ENCODE peak calls at places on chromosomes 13 and 19, in four cellular contexts. S is endothelial cell, Z is uterus, K is Panc1. Y is an unnamed sample.

GRCh38 chr13:112198611-112199010 is 131.7 kb downstream of the SOX1 start:
- DNase-seq in S (no peak), Z (no peak), K (no peak), Y (no peak)

GRCh38 chr19:10226376-10227214 is 4.5 kb downstream of the S1PR2 start:
- DNase-seq in S (no peak), Z (peak), K (no peak), Y (peak)

GRCh38 chr19:33171916-33172359 is 22.2 kb upstream of the LRP3 start:
- DNase-seq in S (no peak), Z (no peak), K (no peak), Y (no peak)

GRCh38 chr13:100423375-100423774 is 165.2 kb downstream of the GGACT start:
- DNase-seq in S (no peak), Z (no peak), K (no peak), Y (peak)

GRCh38 chr13:28401303-28402056 is 93.4 kb downstream of the FLT1 start:
- DNase-seq in S (no peak), Z (no peak), K (no peak), Y (peak)

GRCh38 chr19:29945433-29945832 is 3.4 kb downstream of the URI1 start:
- DNase-seq in S (no peak), Z (no peak), K (no peak), Y (no peak)

GRCh38 chr13:97810152-97810551 is 143.3 kb upstream of the IPO5 start:
- DNase-seq in S (no peak), Z (no peak), K (no peak), Y (peak)

GRCh38 chr19:53132231-53132991 is at the start of gene ZNF415:
- DNase-seq in S (peak), Z (peak), K (no peak), Y (peak)

GRCh38 chr13:36231236-36231635 is 16.9 kb upstream of the SOHLH2 start:
- DNase-seq in S (no peak), Z (no peak), K (no peak), Y (no peak)

GRCh38 chr13:94325660-94326059 is 153.8 kb downstream of the DCT start:
- DNase-seq in S (no peak), Z (no peak), K (no peak), Y (no peak)

GRCh38 chr19:23285948-23286347 is 35.8 kb upstream of the ZNF724 start:
- DNase-seq in S (no peak), Z (no peak), K (no peak), Y (no peak)

GRCh38 chr19:23283925-23284324 is 33.7 kb upstream of the ZNF724 start:
- DNase-seq in S (peak), Z (peak), K (no peak), Y (peak)

GRCh38 chr19:23287620-23288019 is 37.4 kb upstream of the ZNF724 start:
- DNase-seq in S (no peak), Z (no peak), K (no peak), Y (no peak)

GRCh38 chr19:23281663-23282276 is 31.6 kb upstream of the ZNF724 start:
- DNase-seq in S (no peak), Z (no peak), K (no peak), Y (no peak)

DNA sequence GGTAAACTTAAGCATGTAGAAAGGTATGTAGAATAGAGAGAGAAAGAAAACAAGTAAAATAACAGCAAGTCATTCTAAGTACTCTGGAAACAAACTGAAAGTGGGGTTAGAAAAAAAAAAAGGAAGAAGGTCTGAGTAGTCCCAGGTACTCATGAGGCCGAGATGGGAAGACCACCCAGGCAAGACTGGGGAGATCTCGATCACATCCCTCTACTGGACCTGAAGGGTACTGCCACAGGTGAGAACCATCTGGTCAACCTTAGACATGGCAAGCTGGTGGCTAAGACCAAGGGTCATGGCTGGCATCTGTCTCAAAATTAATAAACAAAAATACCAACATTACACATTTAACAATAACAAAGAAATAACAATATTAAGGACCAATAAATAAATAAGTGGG is 36.3 kb upstream of the ZNF724 start:
- DNase-seq in S (no peak), Z (no peak), K (no peak), Y (no peak)
- TF ChIP-seq CTCF in S (peak), Z (no peak), K (peak), Y (peak)

GRCh38 chr13:24625324-24625723 is 54.9 kb upstream of the ATP12A start:
- DNase-seq in S (no peak), Z (no peak), K (no peak), Y (peak)
- TF ChIP-seq CTCF in S (no peak), Z (no peak), K (no peak), Y (no peak)

GRCh38 chr13:48066310-48066989 is 28.5 kb downstream of the MED4 start:
- DNase-seq in S (no peak), Z (no peak), K (no peak), Y (peak)

GRCh38 chr13:48069573-48069972 is 25.3 kb downstream of the MED4 start:
- DNase-seq in S (no peak), Z (no peak), K (no peak), Y (no peak)

GRCh38 chr13:48068952-48069351 is 26.0 kb downstream of the MED4 start:
- DNase-seq in S (no peak), Z (no peak), K (no peak), Y (no peak)

GRCh38 chr13:48070942-48071341 is 24.0 kb downstream of the MED4 start:
- DNase-seq in S (no peak), Z (no peak), K (no peak), Y (no peak)

DNA sequence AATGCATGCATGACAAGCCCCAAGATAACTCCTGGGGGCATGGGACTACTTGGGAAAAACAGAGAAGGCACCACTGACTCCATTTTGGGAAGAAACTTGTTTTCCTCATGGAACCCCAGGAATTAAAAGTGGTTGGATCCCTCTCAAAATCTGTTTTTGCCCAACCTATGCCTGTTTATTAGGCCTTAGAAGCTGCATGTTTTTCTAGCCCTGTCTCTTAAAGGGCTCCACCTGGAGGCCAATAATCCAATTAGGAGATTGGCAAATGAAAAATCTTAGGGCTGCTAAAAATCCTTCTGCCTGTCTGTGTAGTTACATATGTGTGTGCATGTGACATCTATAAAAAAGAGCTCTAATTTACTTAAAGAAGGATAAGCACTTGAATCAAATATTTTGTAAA is 26.9 kb downstream of the MED4 start:
- DNase-seq in S (no peak), Z (no peak), K (no peak), Y (no peak)
- TF ChIP-seq CTCF in S (no peak), Z (no peak), K (no peak), Y (no peak)

DNA sequence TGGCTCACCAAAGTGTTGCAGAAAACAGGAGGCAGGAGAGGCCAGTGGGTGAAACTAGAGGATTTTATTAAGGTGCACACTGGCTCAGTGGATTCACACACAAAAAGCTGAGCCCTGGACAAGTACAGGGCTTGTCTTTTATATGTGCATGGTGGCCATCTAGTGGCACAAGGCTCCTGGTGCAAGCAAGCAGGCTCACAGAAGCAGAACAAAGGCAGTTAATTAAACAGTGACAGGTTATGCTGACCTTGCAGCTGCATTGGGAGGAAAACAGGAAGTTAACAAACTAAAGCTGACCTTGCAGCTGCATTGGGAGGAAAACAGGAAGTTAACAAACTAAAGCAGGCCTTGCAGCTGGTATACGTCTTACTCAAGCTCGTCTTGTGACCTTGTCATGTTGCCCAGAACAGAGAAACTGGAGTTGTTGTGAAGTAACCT is 65.3 kb upstream of the ZNF681 start:
- DNase-seq in S (peak), Z (no peak), K (no peak), Y (peak)
- TF ChIP-seq CTCF in S (no peak), Z (no peak), K (no peak), Y (peak)

DNA sequence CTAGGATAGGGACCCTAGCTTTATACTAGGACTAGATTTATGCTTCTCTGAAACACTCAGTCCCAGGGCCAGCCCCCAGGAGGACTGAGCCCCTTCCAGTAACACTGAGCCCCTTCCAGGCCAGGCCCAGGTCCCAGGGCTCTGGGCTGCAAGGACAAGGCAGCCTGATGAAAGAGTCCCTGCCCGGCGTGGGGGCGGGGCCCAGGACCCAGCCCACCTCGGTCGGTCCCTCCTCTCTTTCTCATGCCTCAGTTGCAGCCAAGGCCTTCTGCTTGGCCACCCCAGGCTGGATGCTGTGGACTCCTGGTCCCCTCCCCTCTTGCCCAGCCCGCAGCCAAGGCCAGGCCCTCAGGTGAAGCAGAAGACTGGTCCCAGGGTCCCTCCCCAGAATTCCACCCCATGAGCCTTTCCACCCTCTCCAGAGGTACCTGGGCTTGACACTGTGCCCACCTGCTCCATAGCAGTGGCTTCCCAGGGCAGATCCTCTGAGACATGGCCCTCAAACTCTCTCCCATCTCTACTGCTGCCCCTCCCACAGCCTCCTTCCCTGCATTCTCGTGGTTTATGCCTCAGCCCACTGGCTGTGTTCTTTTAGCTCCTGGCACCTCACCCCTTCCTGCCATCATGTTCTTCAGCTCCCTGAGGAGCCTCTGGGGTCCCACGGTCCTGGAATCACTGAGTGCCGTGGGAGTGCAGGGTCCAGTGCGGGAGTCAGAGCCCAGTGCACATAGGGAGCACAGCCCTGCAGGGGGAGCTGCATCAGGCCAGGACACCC is 53.6 kb upstream of the C1QTNF9B start:
- DNase-seq in S (no peak), Z (no peak), K (no peak), Y (no peak)
- TF ChIP-seq CTCF in S (no peak), Z (no peak), K (no peak), Y (peak)

GRCh38 chr19:48321622-48322591 is 3.4 kb upstream of the EMP3 start:
- DNase-seq in S (peak), Z (peak), K (no peak), Y (peak)
- TF ChIP-seq CTCF in S (no peak), Z (no peak), K (no peak), Y (no peak)

GRCh38 chr19:5397804-5398692 is 57.2 kb upstream of the ZNRF4 start:
- DNase-seq in S (peak), Z (no peak), K (no peak), Y (no peak)
- TF ChIP-seq CTCF in S (no peak), Z (no peak), K (no peak), Y (no peak)

GRCh38 chr19:54677217-54677616 is 14.4 kb downstream of the LILRB4 start:
- DNase-seq in S (no peak), Z (no peak), K (no peak), Y (no peak)

GRCh38 chr19:54673222-54673621 is 10.4 kb downstream of the LILRB4 start:
- DNase-seq in S (no peak), Z (no peak), K (no peak), Y (no peak)

GRCh38 chr19:54670576-54671347 is 8.0 kb downstream of the LILRB4 start:
- DNase-seq in S (no peak), Z (no peak), K (no peak), Y (no peak)

GRCh38 chr19:54668353-54668752 is 5.6 kb downstream of the LILRB4 start:
- DNase-seq in S (no peak), Z (no peak), K (no peak), Y (no peak)

DNA sequence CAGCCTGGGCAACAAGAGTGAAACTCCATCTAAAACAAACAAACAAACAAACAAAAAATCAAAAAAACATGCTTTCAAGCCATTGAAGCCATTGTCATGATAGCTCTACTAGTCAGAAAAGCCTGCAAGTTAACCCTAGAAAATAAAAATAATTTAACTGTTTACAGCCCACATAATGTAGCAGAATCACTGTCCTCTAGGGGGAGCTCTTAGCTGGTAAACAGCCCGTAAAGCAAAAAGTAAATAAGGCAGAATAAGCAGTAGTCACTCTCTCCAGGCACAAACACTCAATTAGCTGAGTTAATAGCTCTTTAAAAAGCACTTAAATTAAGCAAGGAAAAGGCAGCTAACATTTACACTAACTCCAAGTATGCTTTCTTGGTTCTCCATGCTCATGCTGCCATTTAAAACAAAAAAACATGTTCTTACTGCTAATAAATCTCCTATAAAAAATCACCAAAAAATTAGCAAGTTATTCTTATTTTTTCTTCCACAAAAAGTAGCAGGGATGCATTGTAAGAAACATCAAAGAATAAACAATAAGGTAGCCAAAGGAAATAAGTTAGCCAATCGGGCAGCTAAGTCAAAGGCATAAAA is 11.3 kb downstream of the LILRB4 start:
- DNase-seq in S (no peak), Z (no peak), K (peak), Y (peak)
- TF ChIP-seq CTCF in S (peak), Z (peak), K (peak), Y (peak)

DNA sequence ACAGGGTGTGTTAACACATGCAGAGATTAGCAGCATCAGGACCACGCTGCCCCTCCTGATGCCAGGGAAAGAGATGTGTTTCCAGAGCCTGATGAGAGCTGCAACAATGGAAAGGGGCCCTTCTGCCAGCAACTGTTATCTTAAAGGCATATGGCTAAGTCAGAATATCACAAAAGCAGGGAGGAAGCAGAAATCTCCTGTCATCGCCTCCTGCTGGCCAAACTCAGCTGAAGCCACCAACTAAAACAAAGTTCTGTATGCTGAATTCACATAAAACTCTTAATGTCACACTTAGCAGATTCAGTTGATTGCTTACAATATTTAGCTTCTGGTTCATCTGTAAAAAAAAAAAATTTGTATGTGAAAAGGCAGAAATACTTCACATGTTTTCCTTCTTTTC is 178.2 kb downstream of the GPC5 start:
- DNase-seq in S (peak), Z (no peak), K (no peak), Y (no peak)
- TF ChIP-seq CTCF in S (peak), Z (no peak), K (peak), Y (no peak)